ENCODE peak calls at places on chromosome 16, in nine cellular contexts. One of them, this sample, is unnamed.
A peak's percentile ranks its signal among the peaks of the same experiment; 100 is the strongest.

GRCh38 chr16:1980026-1980769 is 1.1 kb downstream of the NOXO1 start:
- DNase-seq in AG10803: no peak
- DNase-seq in Daoy: no peak
- DNase-seq in AML-193: no peak
- DNase-seq in cardiac fibroblast: no peak
- DNase-seq in CD4-positive, alpha-beta T cell: no peak
- DNase-seq in fibroblast of the conjunctiva: no peak
- DNase-seq in GM20000: no peak
- DNase-seq in stimulated activated CD8-positive, alpha-beta memory T cell treated with anti-CD3 and anti-CD28 coated beads, Interleukin-4, amount 100 ng/mL, for 1 hour: no peak
- DNase-seq in this sample: no peak

GRCh38 chr16:53561101-53561888 is 58.3 kb upstream of the AKTIP start:
- DNase-seq in fibroblast of the conjunctiva: no peak
- DNase-seq in AML-193: no peak
- DNase-seq in cardiac fibroblast: no peak
- DNase-seq in CD4-positive, alpha-beta T cell: no peak
- DNase-seq in Daoy: no peak
- DNase-seq in GM20000: no peak
- DNase-seq in AG10803: no peak
- DNase-seq in stimulated activated CD8-positive, alpha-beta memory T cell treated with anti-CD3 and anti-CD28 coated beads, Interleukin-4, amount 100 ng/mL, for 1 hour: no peak
- DNase-seq in this sample: no peak

GRCh38 chr16:48215738-48216137 is 28.4 kb upstream of the LONP2 start:
- DNase-seq in fibroblast of the conjunctiva: no peak
- DNase-seq in AML-193: no peak
- DNase-seq in stimulated activated CD8-positive, alpha-beta memory T cell treated with anti-CD3 and anti-CD28 coated beads, Interleukin-4, amount 100 ng/mL, for 1 hour: no peak
- DNase-seq in GM20000: no peak
- DNase-seq in cardiac fibroblast: no peak
- DNase-seq in CD4-positive, alpha-beta T cell: no peak
- DNase-seq in Daoy: no peak
- DNase-seq in AG10803: no peak
- DNase-seq in this sample: no peak

GRCh38 chr16:34078697-34079096 is 619.3 kb downstream of the TP53TG3F start:
- DNase-seq in cardiac fibroblast: peak; percentile 37
- DNase-seq in Daoy: no peak
- DNase-seq in fibroblast of the conjunctiva: no peak
- DNase-seq in stimulated activated CD8-positive, alpha-beta memory T cell treated with anti-CD3 and anti-CD28 coated beads, Interleukin-4, amount 100 ng/mL, for 1 hour: no peak
- DNase-seq in AML-193: no peak
- DNase-seq in GM20000: no peak
- DNase-seq in AG10803: peak; percentile 14
- DNase-seq in CD4-positive, alpha-beta T cell: no peak
- DNase-seq in this sample: no peak

GRCh38 chr16:88758227-88758943 is 26.6 kb downstream of the PIEZO1 start:
- DNase-seq in GM20000: no peak
- DNase-seq in AG10803: no peak
- DNase-seq in Daoy: no peak
- DNase-seq in cardiac fibroblast: no peak
- DNase-seq in stimulated activated CD8-positive, alpha-beta memory T cell treated with anti-CD3 and anti-CD28 coated beads, Interleukin-4, amount 100 ng/mL, for 1 hour: no peak
- DNase-seq in fibroblast of the conjunctiva: no peak
- DNase-seq in AML-193: no peak
- DNase-seq in CD4-positive, alpha-beta T cell: no peak
- DNase-seq in this sample: no peak

GRCh38 chr16:69166221-69166833 is 20.6 kb upstream of the SNTB2 start:
- DNase-seq in CD4-positive, alpha-beta T cell: peak; percentile 35
- DNase-seq in fibroblast of the conjunctiva: no peak
- DNase-seq in stimulated activated CD8-positive, alpha-beta memory T cell treated with anti-CD3 and anti-CD28 coated beads, Interleukin-4, amount 100 ng/mL, for 1 hour: no peak
- DNase-seq in GM20000: peak; percentile 38
- DNase-seq in Daoy: peak; percentile 46
- DNase-seq in AG10803: no peak
- DNase-seq in cardiac fibroblast: peak; percentile 26
- DNase-seq in AML-193: no peak
- DNase-seq in this sample: no peak

GRCh38 chr16:30567160-30567990 is 4.1 kb downstream of the ZNF688 start:
- DNase-seq in fibroblast of the conjunctiva: no peak
- DNase-seq in AML-193: no peak
- DNase-seq in GM20000: peak; percentile 52
- DNase-seq in cardiac fibroblast: no peak
- DNase-seq in Daoy: peak; percentile 57
- DNase-seq in CD4-positive, alpha-beta T cell: no peak
- DNase-seq in stimulated activated CD8-positive, alpha-beta memory T cell treated with anti-CD3 and anti-CD28 coated beads, Interleukin-4, amount 100 ng/mL, for 1 hour: no peak
- DNase-seq in AG10803: no peak
- DNase-seq in this sample: no peak

GRCh38 chr16:11085025-11085485 is 140.7 kb downstream of the CLEC16A start:
- DNase-seq in AG10803: peak; percentile 62
- DNase-seq in AML-193: no peak
- DNase-seq in fibroblast of the conjunctiva: no peak
- DNase-seq in cardiac fibroblast: no peak
- DNase-seq in GM20000: no peak
- DNase-seq in stimulated activated CD8-positive, alpha-beta memory T cell treated with anti-CD3 and anti-CD28 coated beads, Interleukin-4, amount 100 ng/mL, for 1 hour: no peak
- DNase-seq in Daoy: no peak
- DNase-seq in CD4-positive, alpha-beta T cell: no peak
- DNase-seq in this sample: no peak

GRCh38 chr16:84916156-84916555 is 95.2 kb downstream of the ZDHHC7 start:
- DNase-seq in Daoy: no peak
- DNase-seq in stimulated activated CD8-positive, alpha-beta memory T cell treated with anti-CD3 and anti-CD28 coated beads, Interleukin-4, amount 100 ng/mL, for 1 hour: no peak
- DNase-seq in CD4-positive, alpha-beta T cell: no peak
- DNase-seq in fibroblast of the conjunctiva: no peak
- DNase-seq in AML-193: no peak
- DNase-seq in AG10803: no peak
- DNase-seq in GM20000: no peak
- DNase-seq in cardiac fibroblast: no peak
- DNase-seq in this sample: no peak

GRCh38 chr16:5028950-5029475 is 4.7 kb downstream of the NAGPA start:
- DNase-seq in CD4-positive, alpha-beta T cell: no peak
- DNase-seq in fibroblast of the conjunctiva: no peak
- DNase-seq in GM20000: no peak
- DNase-seq in Daoy: no peak
- DNase-seq in stimulated activated CD8-positive, alpha-beta memory T cell treated with anti-CD3 and anti-CD28 coated beads, Interleukin-4, amount 100 ng/mL, for 1 hour: no peak
- DNase-seq in AG10803: no peak
- DNase-seq in cardiac fibroblast: no peak
- DNase-seq in AML-193: no peak
- DNase-seq in this sample: no peak

This sample was measured in SJCRH30.